ENCODE peak calls at places on chromosomes 6 and 20, in five cellular contexts. One of them, this sample, is unnamed.
A peak's percentile ranks its signal among the peaks of the same experiment; 100 is the strongest.

GRCh38 chr6:157571269-157571668 is 190.3 kb downstream of the ZDHHC14 start:
- DNase-seq in fibroblast of lung: no peak
- DNase-seq in neural progenitor cell: no peak
- DNase-seq in hepatocyte: no peak
- DNase-seq in CD4-positive, CD25-positive, alpha-beta regulatory T cell: no peak
- DNase-seq in this sample: no peak

GRCh38 chr6:3290501-3291211 is 31.9 kb downstream of the PSMG4 start:
- DNase-seq in CD4-positive, CD25-positive, alpha-beta regulatory T cell: no peak
- DNase-seq in hepatocyte: no peak
- DNase-seq in neural progenitor cell: no peak
- DNase-seq in fibroblast of lung: no peak
- DNase-seq in this sample: no peak

GRCh38 chr6:169222126-169222525 is 31.5 kb downstream of the THBS2 start:
- DNase-seq in CD4-positive, CD25-positive, alpha-beta regulatory T cell: no peak
- DNase-seq in neural progenitor cell: no peak
- DNase-seq in fibroblast of lung: no peak
- DNase-seq in hepatocyte: no peak
- DNase-seq in this sample: no peak

GRCh38 chr20:53859684-53860083 is 210.7 kb downstream of the BCAS1 start:
- DNase-seq in neural progenitor cell: no peak
- DNase-seq in CD4-positive, CD25-positive, alpha-beta regulatory T cell: no peak
- DNase-seq in fibroblast of lung: peak; percentile 25
- DNase-seq in hepatocyte: no peak
- DNase-seq in this sample: peak; percentile 63

GRCh38 chr6:45278367-45278766 is 49.8 kb upstream of the RUNX2 start:
- DNase-seq in hepatocyte: no peak
- DNase-seq in CD4-positive, CD25-positive, alpha-beta regulatory T cell: no peak
- DNase-seq in fibroblast of lung: peak; percentile 70
- DNase-seq in neural progenitor cell: no peak
- DNase-seq in this sample: no peak

GRCh38 chr20:59207742-59208357 is 44.2 kb downstream of the ZNF831 start:
- DNase-seq in CD4-positive, CD25-positive, alpha-beta regulatory T cell: peak; percentile 63
- DNase-seq in hepatocyte: peak; percentile 69
- DNase-seq in fibroblast of lung: peak; percentile 8
- DNase-seq in neural progenitor cell: peak; percentile 88
- DNase-seq in this sample: peak; percentile 28

GRCh38 chr6:82988904-82989303 is 76.7 kb downstream of the UBE3D start:
- DNase-seq in fibroblast of lung: peak; percentile 11
- DNase-seq in hepatocyte: no peak
- DNase-seq in CD4-positive, CD25-positive, alpha-beta regulatory T cell: no peak
- DNase-seq in neural progenitor cell: no peak
- DNase-seq in this sample: no peak

GRCh38 chr6:80541186-80541585 is 434.7 kb downstream of the BCKDHB start:
- DNase-seq in hepatocyte: no peak
- DNase-seq in neural progenitor cell: no peak
- DNase-seq in fibroblast of lung: peak; percentile 39
- DNase-seq in CD4-positive, CD25-positive, alpha-beta regulatory T cell: no peak
- DNase-seq in this sample: no peak

GRCh38 chr20:25287631-25288290 is 39.9 kb downstream of the PYGB start:
- DNase-seq in CD4-positive, CD25-positive, alpha-beta regulatory T cell: no peak
- DNase-seq in hepatocyte: no peak
- DNase-seq in neural progenitor cell: no peak
- DNase-seq in fibroblast of lung: no peak
- DNase-seq in this sample: no peak

GRCh38 chr6:12602951-12603710 is 113.4 kb upstream of the PHACTR1 start:
- DNase-seq in neural progenitor cell: peak; percentile 63
- DNase-seq in hepatocyte: peak; percentile 70
- DNase-seq in fibroblast of lung: peak; percentile 62
- DNase-seq in CD4-positive, CD25-positive, alpha-beta regulatory T cell: no peak
- DNase-seq in this sample: no peak

GRCh38 chr20:59948828-59949720 is 8.9 kb downstream of the FAM217B start:
- DNase-seq in CD4-positive, CD25-positive, alpha-beta regulatory T cell: peak; percentile 16
- DNase-seq in fibroblast of lung: peak; percentile 74
- DNase-seq in neural progenitor cell: peak; percentile 62
- DNase-seq in hepatocyte: peak; percentile 69
- DNase-seq in this sample: no peak

GRCh38 chr6:150667977-150668716 is 68.5 kb downstream of the PLEKHG1 start:
- DNase-seq in CD4-positive, CD25-positive, alpha-beta regulatory T cell: no peak
- DNase-seq in fibroblast of lung: peak; percentile 85
- DNase-seq in hepatocyte: peak; percentile 90
- DNase-seq in neural progenitor cell: peak; percentile 88
- DNase-seq in this sample: peak; percentile 96

GRCh38 chr6:56642366-56643261 is at the start of gene DST:
- DNase-seq in fibroblast of lung: peak; percentile 94
- DNase-seq in neural progenitor cell: no peak
- DNase-seq in hepatocyte: peak; percentile 19
- DNase-seq in CD4-positive, CD25-positive, alpha-beta regulatory T cell: no peak
- DNase-seq in this sample: no peak

GRCh38 chr6:129785081-129785755 is 75.2 kb upstream of the ARHGAP18 start:
- DNase-seq in hepatocyte: no peak
- DNase-seq in neural progenitor cell: no peak
- DNase-seq in CD4-positive, CD25-positive, alpha-beta regulatory T cell: no peak
- DNase-seq in fibroblast of lung: peak; percentile 21
- DNase-seq in this sample: no peak

GRCh38 chr6:52307900-52308372 is 23.4 kb upstream of the MCM3 start:
- DNase-seq in hepatocyte: no peak
- DNase-seq in neural progenitor cell: no peak
- DNase-seq in fibroblast of lung: no peak
- DNase-seq in CD4-positive, CD25-positive, alpha-beta regulatory T cell: no peak
- DNase-seq in this sample: no peak

GRCh38 chr6:158270389-158271127 is 41.7 kb upstream of the TULP4 start:
- DNase-seq in CD4-positive, CD25-positive, alpha-beta regulatory T cell: no peak
- DNase-seq in fibroblast of lung: no peak
- DNase-seq in neural progenitor cell: no peak
- DNase-seq in hepatocyte: no peak
- DNase-seq in this sample: no peak

GRCh38 chr6:19354181-19354580 is 483.0 kb upstream of the ID4 start:
- DNase-seq in neural progenitor cell: no peak
- DNase-seq in hepatocyte: no peak
- DNase-seq in CD4-positive, CD25-positive, alpha-beta regulatory T cell: no peak
- DNase-seq in fibroblast of lung: no peak
- DNase-seq in this sample: no peak

GRCh38 chr6:53492860-53493634 is 51.9 kb downstream of the GCLC start:
- DNase-seq in hepatocyte: peak; percentile 63
- DNase-seq in fibroblast of lung: peak; percentile 77
- DNase-seq in neural progenitor cell: peak; percentile 51
- DNase-seq in CD4-positive, CD25-positive, alpha-beta regulatory T cell: no peak
- DNase-seq in this sample: no peak

GRCh38 chr6:130524552-130524951 is 158.7 kb downstream of the TMEM200A start:
- DNase-seq in neural progenitor cell: peak; percentile 16
- DNase-seq in fibroblast of lung: no peak
- DNase-seq in CD4-positive, CD25-positive, alpha-beta regulatory T cell: no peak
- DNase-seq in hepatocyte: no peak
- DNase-seq in this sample: no peak

GRCh38 chr6:11621119-11621518 is 83.6 kb downstream of the TMEM170B start:
- DNase-seq in neural progenitor cell: no peak
- DNase-seq in hepatocyte: no peak
- DNase-seq in CD4-positive, CD25-positive, alpha-beta regulatory T cell: no peak
- DNase-seq in fibroblast of lung: no peak
- DNase-seq in this sample: no peak

GRCh38 chr20:5596401-5597193 is 153.6 kb upstream of the SHLD1 start:
- DNase-seq in neural progenitor cell: no peak
- DNase-seq in fibroblast of lung: no peak
- DNase-seq in hepatocyte: no peak
- DNase-seq in CD4-positive, CD25-positive, alpha-beta regulatory T cell: no peak
- DNase-seq in this sample: no peak

GRCh38 chr6:11876934-11877433 is 98.4 kb upstream of the ADTRP start:
- DNase-seq in neural progenitor cell: no peak
- DNase-seq in CD4-positive, CD25-positive, alpha-beta regulatory T cell: no peak
- DNase-seq in fibroblast of lung: no peak
- DNase-seq in hepatocyte: no peak
- DNase-seq in this sample: no peak

GRCh38 chr6:54074591-54075195 is 36.5 kb upstream of the MLIP start:
- DNase-seq in fibroblast of lung: no peak
- DNase-seq in CD4-positive, CD25-positive, alpha-beta regulatory T cell: no peak
- DNase-seq in neural progenitor cell: no peak
- DNase-seq in hepatocyte: no peak
- DNase-seq in this sample: no peak

GRCh38 chr6:148414836-148415235 is 72.2 kb downstream of the SASH1 start:
- DNase-seq in fibroblast of lung: peak; percentile 80
- DNase-seq in hepatocyte: no peak
- DNase-seq in neural progenitor cell: no peak
- DNase-seq in CD4-positive, CD25-positive, alpha-beta regulatory T cell: no peak
- DNase-seq in this sample: no peak

GRCh38 chr6:163793584-163793983 is 379.1 kb downstream of the QKI start:
- DNase-seq in neural progenitor cell: no peak
- DNase-seq in fibroblast of lung: peak; percentile 42
- DNase-seq in hepatocyte: peak; percentile 68
- DNase-seq in CD4-positive, CD25-positive, alpha-beta regulatory T cell: no peak
- DNase-seq in this sample: no peak

GRCh38 chr6:150072201-150072600 is 3.3 kb upstream of the ULBP3 start:
- DNase-seq in neural progenitor cell: no peak
- DNase-seq in fibroblast of lung: peak; percentile 10
- DNase-seq in hepatocyte: peak; percentile 87
- DNase-seq in CD4-positive, CD25-positive, alpha-beta regulatory T cell: no peak
- DNase-seq in this sample: no peak

GRCh38 chr6:47248446-47248845 is 61.3 kb downstream of the TNFRSF21 start:
- DNase-seq in hepatocyte: no peak
- DNase-seq in neural progenitor cell: no peak
- DNase-seq in CD4-positive, CD25-positive, alpha-beta regulatory T cell: no peak
- DNase-seq in fibroblast of lung: no peak
- DNase-seq in this sample: no peak

GRCh38 chr20:63740070-63740500 is 509 bp downstream of the SLC2A4RG start:
- DNase-seq in neural progenitor cell: peak; percentile 85
- DNase-seq in hepatocyte: peak; percentile 86
- DNase-seq in CD4-positive, CD25-positive, alpha-beta regulatory T cell: peak; percentile 67
- DNase-seq in fibroblast of lung: peak; percentile 37
- DNase-seq in this sample: no peak

GRCh38 chr6:167481527-167481926 is 156.6 kb downstream of the TTLL2 start:
- DNase-seq in neural progenitor cell: no peak
- DNase-seq in CD4-positive, CD25-positive, alpha-beta regulatory T cell: no peak
- DNase-seq in fibroblast of lung: no peak
- DNase-seq in hepatocyte: no peak
- DNase-seq in this sample: no peak

GRCh38 chr6:2739335-2739734 is 11.4 kb downstream of the MYLK4 start:
- DNase-seq in fibroblast of lung: peak; percentile 78
- DNase-seq in CD4-positive, CD25-positive, alpha-beta regulatory T cell: no peak
- DNase-seq in neural progenitor cell: no peak
- DNase-seq in hepatocyte: no peak
- DNase-seq in this sample: no peak

GRCh38 chr6:142384455-142385332 is 82.9 kb downstream of the ADGRG6 start:
- DNase-seq in hepatocyte: no peak
- DNase-seq in neural progenitor cell: no peak
- DNase-seq in CD4-positive, CD25-positive, alpha-beta regulatory T cell: no peak
- DNase-seq in fibroblast of lung: no peak
- DNase-seq in this sample: no peak

DNA sequence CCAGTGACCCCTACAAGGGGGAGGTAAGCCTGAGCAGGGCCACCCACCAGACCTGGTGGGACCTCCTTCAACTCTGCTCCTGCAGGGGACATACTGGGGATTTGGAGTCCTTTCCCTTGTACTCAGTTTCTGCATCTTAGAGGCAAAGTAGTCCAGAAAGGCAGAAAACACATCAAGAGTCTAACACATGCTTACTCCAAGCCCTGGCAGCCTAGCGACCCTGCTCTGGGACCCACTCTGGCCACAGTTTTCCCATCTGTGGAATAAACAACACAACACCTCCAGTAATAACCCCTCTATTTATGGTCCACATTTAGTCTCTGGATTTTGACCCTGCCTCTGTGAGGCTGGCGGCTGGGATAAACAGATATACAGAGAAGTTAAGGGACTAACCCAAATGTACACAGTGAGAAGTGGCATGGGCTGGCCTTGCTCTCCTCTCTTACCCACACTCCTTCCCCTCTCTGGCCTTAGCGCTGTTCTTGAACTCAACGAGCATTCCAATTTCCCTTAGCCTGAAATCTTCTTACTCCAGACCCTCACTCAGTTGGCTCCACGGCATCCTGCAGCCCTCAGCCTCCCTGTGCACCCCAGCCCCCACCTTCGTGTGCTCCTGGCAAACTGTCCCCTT is 16.1 kb upstream of the TLDC2 start:
- DNase-seq in fibroblast of lung: no peak
- DNase-seq in neural progenitor cell: no peak
- DNase-seq in CD4-positive, CD25-positive, alpha-beta regulatory T cell: no peak
- DNase-seq in hepatocyte: no peak
- DNase-seq in this sample: no peak
- H3K27ac ChIP-seq in fibroblast of lung: peak overlapping the region; percentile 87
- H3K27ac ChIP-seq in neural progenitor cell: no peak overlapping the region
- H3K27ac ChIP-seq in CD4-positive, CD25-positive, alpha-beta regulatory T cell: no peak overlapping the region
- H3K27ac ChIP-seq in hepatocyte: no peak overlapping the region
- H3K27ac ChIP-seq in this sample: peak overlapping the region; percentile 97

GRCh38 chr20:41395669-41396664 is 29.3 kb upstream of the EMILIN3 start:
- DNase-seq in CD4-positive, CD25-positive, alpha-beta regulatory T cell: no peak
- DNase-seq in hepatocyte: no peak
- DNase-seq in neural progenitor cell: peak; percentile 71
- DNase-seq in fibroblast of lung: no peak
- DNase-seq in this sample: no peak
- H3K27ac ChIP-seq in CD4-positive, CD25-positive, alpha-beta regulatory T cell: no peak overlapping the region
- H3K27ac ChIP-seq in hepatocyte: no peak overlapping the region
- H3K27ac ChIP-seq in neural progenitor cell: peak overlapping the region; percentile 65
- H3K27ac ChIP-seq in fibroblast of lung: no peak overlapping the region
- H3K27ac ChIP-seq in this sample: peak overlapping the region; percentile 54

DNA sequence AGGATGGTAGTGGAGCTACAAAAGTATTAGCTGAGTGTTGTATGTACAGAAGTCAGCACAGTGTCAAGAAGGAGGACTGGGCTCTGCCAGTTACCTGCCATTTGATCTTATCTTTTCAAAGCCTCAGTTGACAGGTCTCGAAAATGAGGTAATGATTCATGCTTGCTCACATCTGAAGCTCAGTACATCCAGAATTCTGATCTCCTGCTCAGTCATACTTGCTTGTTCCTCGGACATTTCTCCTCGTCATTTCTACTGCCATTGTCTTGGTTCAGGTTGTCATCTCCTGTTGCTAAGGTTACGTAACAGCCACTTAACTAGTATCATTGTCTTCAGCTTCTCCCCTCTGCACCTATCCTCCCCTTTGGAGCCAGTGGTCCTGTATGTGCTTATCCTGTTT is 89.5 kb downstream of the SLX4IP start:
- DNase-seq in neural progenitor cell: no peak
- DNase-seq in hepatocyte: no peak
- DNase-seq in CD4-positive, CD25-positive, alpha-beta regulatory T cell: no peak
- DNase-seq in fibroblast of lung: no peak
- DNase-seq in this sample: no peak
- H3K27ac ChIP-seq in neural progenitor cell: no peak overlapping the region
- H3K27ac ChIP-seq in hepatocyte: peak overlapping the region; percentile 78
- H3K27ac ChIP-seq in CD4-positive, CD25-positive, alpha-beta regulatory T cell: no peak overlapping the region
- H3K27ac ChIP-seq in fibroblast of lung: no peak overlapping the region
- H3K27ac ChIP-seq in this sample: peak overlapping the region; percentile 41

GRCh38 chr6:24933266-24933665 is 2.5 kb downstream of the RIPOR2 start:
- DNase-seq in hepatocyte: no peak
- DNase-seq in neural progenitor cell: no peak
- DNase-seq in fibroblast of lung: no peak
- DNase-seq in CD4-positive, CD25-positive, alpha-beta regulatory T cell: no peak
- DNase-seq in this sample: no peak

GRCh38 chr6:24935323-24935722 is 437 bp downstream of the RIPOR2 start:
- DNase-seq in hepatocyte: no peak
- DNase-seq in neural progenitor cell: no peak
- DNase-seq in fibroblast of lung: no peak
- DNase-seq in CD4-positive, CD25-positive, alpha-beta regulatory T cell: no peak
- DNase-seq in this sample: no peak

GRCh38 chr6:24936641-24937317 is 1.0 kb upstream of the RIPOR2 start:
- DNase-seq in fibroblast of lung: no peak
- DNase-seq in CD4-positive, CD25-positive, alpha-beta regulatory T cell: peak; percentile 50
- DNase-seq in hepatocyte: no peak
- DNase-seq in neural progenitor cell: no peak
- DNase-seq in this sample: no peak

GRCh38 chr6:24933868-24934401 is 1.8 kb downstream of the RIPOR2 start:
- DNase-seq in CD4-positive, CD25-positive, alpha-beta regulatory T cell: no peak
- DNase-seq in hepatocyte: peak; percentile 51
- DNase-seq in fibroblast of lung: no peak
- DNase-seq in neural progenitor cell: peak; percentile 83
- DNase-seq in this sample: no peak

GRCh38 chr6:24935753-24936152 is at the start of gene RIPOR2:
- DNase-seq in CD4-positive, CD25-positive, alpha-beta regulatory T cell: peak; percentile 58
- DNase-seq in fibroblast of lung: no peak
- DNase-seq in hepatocyte: no peak
- DNase-seq in neural progenitor cell: peak; percentile 67
- DNase-seq in this sample: no peak
- H3K27ac ChIP-seq in CD4-positive, CD25-positive, alpha-beta regulatory T cell: peak within 1 kb of the TSS; percentile 85
- H3K27ac ChIP-seq in fibroblast of lung: no peak within 1 kb of the TSS
- H3K27ac ChIP-seq in hepatocyte: no peak within 1 kb of the TSS
- H3K27ac ChIP-seq in neural progenitor cell: no peak within 1 kb of the TSS
- H3K27ac ChIP-seq in this sample: no peak within 1 kb of the TSS